ENCODE peak calls at places on chromosome 22, in eight cellular contexts. A is lower leg skin; L is fibroblast of lung; S is AG04449; Z is GM23338; M is uterus; W is tibial nerve; V is CD8-positive, alpha-beta T cell. K is an unnamed sample.

GRCh38 chr22:28395920-28396447 is 283.7 kb downstream of the TTC28 start:
- DNase-seq in W (no peak), M (no peak), L (peak; percentile 78), S (no peak), Z (no peak), A (no peak), V (no peak), K (no peak)

GRCh38 chr22:17785185-17786184 is 11.2 kb upstream of the BID start:
- DNase-seq in L (no peak), V (peak; percentile 76), Z (peak; percentile 95), A (no peak), W (no peak), M (no peak), S (no peak), K (peak; percentile 76)

GRCh38 chr22:23705358-23705757 is 14.5 kb downstream of the RGL4 start:
- DNase-seq in L (no peak), A (no peak), S (no peak), W (no peak), Z (no peak), V (no peak), M (no peak), K (no peak)

GRCh38 chr22:23289130-23289503 is 108.8 kb downstream of the BCR start:
- DNase-seq in Z (no peak), M (no peak), S (no peak), V (no peak), A (no peak), W (no peak), L (no peak), K (no peak)

GRCh38 chr22:46612904-46613605 is 7.1 kb upstream of the GRAMD4 start:
- DNase-seq in S (no peak), W (no peak), V (peak; percentile 54), A (no peak), M (no peak), L (no peak), Z (no peak), K (peak; percentile 40)

GRCh38 chr22:37231406-37232139 is 12.5 kb downstream of the RAC2 start:
- DNase-seq in M (no peak), L (no peak), A (no peak), V (peak; percentile 88), S (no peak), Z (no peak), W (no peak), K (no peak)

GRCh38 chr22:21700822-21701221 is 34.8 kb downstream of the YPEL1 start:
- DNase-seq in W (no peak), A (no peak), V (no peak), Z (no peak), S (no peak), L (no peak), M (no peak), K (no peak)

GRCh38 chr22:29328566-29329500 is 13.3 kb upstream of the RASL10A start:
- DNase-seq in Z (no peak), M (no peak), V (no peak), A (no peak), L (peak; percentile 53), W (no peak), S (no peak), K (no peak)

GRCh38 chr22:40082184-40082583 is 87.4 kb downstream of the FAM83F start:
- DNase-seq in M (no peak), L (no peak), Z (no peak), A (no peak), V (no peak), S (no peak), W (no peak), K (no peak)

GRCh38 chr22:20222764-20223420 is 45.2 kb downstream of the RTN4R start:
- DNase-seq in L (no peak), A (no peak), Z (no peak), V (no peak), M (no peak), W (no peak), S (no peak), K (no peak)

GRCh38 chr22:38941488-38941987 is 15.9 kb upstream of the APOBEC3A start:
- DNase-seq in A (no peak), W (no peak), Z (no peak), L (peak; percentile 11), V (no peak), S (no peak), M (no peak), K (peak; percentile 92)

GRCh38 chr22:33524511-33525270 is 395.6 kb downstream of the LARGE1 start:
- DNase-seq in Z (peak; percentile 35), V (no peak), S (no peak), A (no peak), W (no peak), L (no peak), M (no peak), K (no peak)

GRCh38 chr22:26748845-26749244 is 91.5 kb downstream of the MIAT start:
- DNase-seq in V (no peak), A (no peak), L (no peak), M (no peak), Z (no peak), S (no peak), W (no peak), K (no peak)

GRCh38 chr22:46041642-46042041 is 64.7 kb upstream of the WNT7B start:
- DNase-seq in V (no peak), L (no peak), S (no peak), M (peak; percentile 13), A (no peak), Z (no peak), W (no peak), K (no peak)

GRCh38 chr22:44753189-44754042 is 1.0 kb downstream of the ARHGAP8 start:
- DNase-seq in M (no peak), L (peak; percentile 83), A (no peak), V (no peak), S (peak; percentile 47), W (no peak), Z (peak; percentile 54), K (no peak)

GRCh38 chr22:18990355-18991137 is 54.5 kb upstream of the PRODH start:
- DNase-seq in W (no peak), Z (no peak), L (no peak), A (peak; percentile 64), M (no peak), S (no peak), V (no peak), K (no peak)

GRCh38 chr22:29647954-29648737 is 44.7 kb downstream of the NF2 start:
- DNase-seq in M (no peak), L (no peak), Z (no peak), S (no peak), V (no peak), A (no peak), W (no peak), K (no peak)

DNA sequence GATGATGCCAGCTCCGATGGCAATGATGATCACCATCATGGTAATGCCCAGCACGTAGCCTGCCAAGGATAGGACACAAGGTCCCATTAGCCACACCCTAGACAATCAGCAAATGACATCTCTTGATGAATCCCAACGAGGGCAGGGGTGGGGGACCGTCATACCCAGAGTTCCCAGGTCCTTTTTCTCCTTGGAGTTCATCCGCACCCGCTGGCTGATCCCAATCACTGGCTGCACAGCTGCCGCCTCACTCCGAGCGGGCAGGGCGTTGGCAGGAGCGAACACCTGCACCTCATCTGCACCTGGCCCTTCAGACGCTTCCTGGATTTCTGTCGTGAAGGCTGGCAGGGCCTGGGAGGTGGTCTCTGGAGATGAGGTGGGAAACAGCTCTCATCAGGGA is 3.0 kb downstream of the PIK3IP1 start:
- DNase-seq in M (no peak), S (no peak), V (no peak), A (peak; percentile 84), L (no peak), W (no peak), Z (no peak), K (no peak)
- H3K4me3 ChIP-seq in M (peak overlapping the region; percentile 65), S (no peak overlapping the region), V (peak overlapping the region; percentile 97), A (no peak overlapping the region), L (no peak overlapping the region), W (peak overlapping the region; percentile 80), Z (no peak overlapping the region), K (peak overlapping the region; percentile 61)

GRCh38 chr22:43303166-43303565 is 40.0 kb downstream of the SCUBE1 start:
- DNase-seq in S (no peak), Z (no peak), M (no peak), A (no peak), L (no peak), V (no peak), W (no peak), K (no peak)

GRCh38 chr22:43301866-43302265 is 41.3 kb downstream of the SCUBE1 start:
- DNase-seq in A (no peak), V (no peak), L (no peak), W (no peak), S (no peak), Z (no peak), M (no peak), K (no peak)

GRCh38 chr22:43299736-43300135 is 43.4 kb downstream of the SCUBE1 start:
- DNase-seq in L (no peak), W (no peak), V (no peak), Z (no peak), A (no peak), M (no peak), S (no peak), K (no peak)

GRCh38 chr22:43302462-43303109 is 40.6 kb downstream of the SCUBE1 start:
- DNase-seq in L (no peak), Z (no peak), W (no peak), V (no peak), A (no peak), S (no peak), M (no peak), K (no peak)

GRCh38 chr22:43300891-43301676 is 42.1 kb downstream of the SCUBE1 start:
- DNase-seq in W (peak; percentile 86), Z (no peak), V (no peak), S (no peak), M (no peak), A (no peak), L (no peak), K (no peak)
- TF ChIP-seq CTCF in W (no peak), Z (no peak), V (no peak), S (no peak), M (no peak), A (no peak), L (no peak), K (no peak)

DNA sequence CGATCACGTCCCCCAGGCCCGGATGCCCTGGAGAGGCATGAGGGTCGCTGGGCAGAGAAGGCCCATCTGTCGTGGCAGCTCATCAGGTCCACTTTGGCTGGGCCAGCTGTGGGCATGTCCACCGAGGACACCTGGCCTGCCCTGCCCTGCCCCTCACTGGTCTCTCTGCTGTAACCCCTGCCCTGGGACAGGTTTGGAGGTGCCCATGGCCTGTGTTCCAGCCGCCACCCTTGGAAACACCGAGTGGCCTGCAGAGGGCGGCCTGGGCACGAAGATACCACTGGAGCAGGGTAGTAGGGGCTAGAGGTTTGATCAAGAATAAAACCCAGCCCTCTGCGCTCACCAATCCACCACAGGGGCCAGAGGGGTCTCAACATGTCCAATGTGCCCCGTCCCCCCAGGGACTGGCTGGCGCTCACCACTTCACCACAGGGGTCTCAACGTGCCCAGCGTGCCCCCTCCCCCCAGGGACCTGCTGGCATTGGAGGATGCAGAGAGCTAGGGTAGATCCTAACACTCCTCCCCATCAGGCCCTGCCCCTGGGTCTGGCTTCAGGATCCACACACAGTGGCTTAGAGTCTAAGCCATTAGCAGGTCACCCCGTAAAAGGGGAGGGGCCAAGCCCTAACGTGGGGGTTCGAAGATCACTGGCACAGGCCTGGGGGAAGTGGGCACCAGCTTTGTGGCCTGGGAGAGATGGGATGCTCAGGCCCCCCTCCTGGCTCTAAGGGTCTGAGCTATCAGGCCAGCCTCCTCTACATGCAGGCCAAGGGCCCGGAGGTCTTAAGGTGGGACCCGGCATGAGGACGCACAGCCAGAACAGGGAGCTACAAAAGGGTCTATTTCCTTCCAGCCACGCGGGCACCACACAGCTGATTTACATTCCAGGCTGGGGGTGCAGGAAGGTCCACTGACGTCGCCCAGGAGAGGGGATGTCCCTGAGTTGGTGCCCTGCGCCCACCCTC is 1.3 kb upstream of the HDAC10 start:
- DNase-seq in W (peak; percentile 63), Z (peak; percentile 87), S (no peak), A (peak; percentile 96), V (peak; percentile 75), L (peak; percentile 47), M (peak; percentile 75), K (peak; percentile 72)
- H3K4me3 ChIP-seq in W (peak overlapping the region; percentile 75), Z (peak overlapping the region; percentile 86), S (no peak overlapping the region), A (no peak overlapping the region), V (peak overlapping the region; percentile 89), L (no peak overlapping the region), M (no peak overlapping the region), K (no peak overlapping the region)

GRCh38 chr22:31995046-31995445 is 48.0 kb upstream of the SLC5A1 start:
- DNase-seq in V (no peak), Z (peak; percentile 69), A (no peak), W (no peak), M (no peak), L (no peak), S (no peak), K (no peak)
- TF ChIP-seq CTCF in V (no peak), Z (peak; percentile 61), A (no peak), W (no peak), M (no peak), L (peak; percentile 24), S (no peak), K (no peak)